ENCODE peak calls at places on chromosomes 2 and 18, in four cellular contexts. P, W, M and D are unnamed samples.

GRCh38 chr2:224042191-224042696 is 3.2 kb upstream of the SERPINE2 start:
- DNase-seq in P (no peak), W (no peak), M (no peak), D (no peak)

GRCh38 chr2:19244460-19245363 is 113.7 kb downstream of the OSR1 start:
- DNase-seq in M (no peak), W (no peak), P (no peak), D (no peak)

GRCh38 chr2:39483530-39483929 is 46.4 kb upstream of the MAP4K3 start:
- DNase-seq in W (no peak), P (no peak), M (no peak), D (no peak)

GRCh38 chr2:85997016-85997970 is 108.4 kb downstream of the POLR1A start:
- DNase-seq in P (peak; percentile 46), M (no peak), W (no peak), D (no peak)

GRCh38 chr2:104570259-104570658 is 283.7 kb upstream of the POU3F3 start:
- DNase-seq in P (no peak), M (no peak), W (no peak), D (no peak)

GRCh38 chr18:54762386-54762785 is 65.9 kb upstream of the RAB27B start:
- DNase-seq in M (no peak), W (no peak), P (no peak), D (no peak)

GRCh38 chr2:190972846-190973245 is 41.1 kb downstream of the STAT1 start:
- DNase-seq in P (no peak), M (no peak), W (no peak), D (no peak)

GRCh38 chr2:191539068-191539467 is 138.9 kb upstream of the NABP1 start:
- DNase-seq in P (peak; percentile 10), W (no peak), M (no peak), D (peak; percentile 21)

GRCh38 chr2:14524803-14525080 is 107.8 kb upstream of the LRATD1 start:
- DNase-seq in M (no peak), W (no peak), P (no peak), D (no peak)

GRCh38 chr2:100137318-100137717 is 5.1 kb downstream of the AFF3 start:
- DNase-seq in P (no peak), M (no peak), W (no peak), D (no peak)

GRCh38 chr2:175807031-175807873 is 194.8 kb downstream of the LNPK start:
- DNase-seq in M (no peak), W (no peak), P (no peak), D (peak; percentile 70)

GRCh38 chr2:105590780-105591660 is 153.7 kb upstream of the NCK2 start:
- DNase-seq in P (no peak), W (no peak), M (no peak), D (no peak)

GRCh38 chr18:36441872-36442271 is 144.4 kb downstream of the FHOD3 start:
- DNase-seq in W (no peak), P (no peak), M (no peak), D (no peak)

GRCh38 chr18:12726774-12727550 is 24.1 kb downstream of the PSMG2 start:
- DNase-seq in W (peak; percentile 65), P (peak; percentile 57), M (no peak), D (peak; percentile 61)

GRCh38 chr2:25401307-25402021 is 59.7 kb upstream of the DNMT3A start:
- DNase-seq in M (no peak), W (no peak), P (no peak), D (no peak)

GRCh38 chr2:7309567-7309966 is 392.4 kb downstream of the RNF144A start:
- DNase-seq in P (no peak), M (no peak), W (no peak), D (no peak)

GRCh38 chr2:58571181-58571852 is 330.2 kb upstream of the FANCL start:
- DNase-seq in M (peak; percentile 7), W (peak; percentile 50), P (peak; percentile 53), D (peak; percentile 67)

DNA sequence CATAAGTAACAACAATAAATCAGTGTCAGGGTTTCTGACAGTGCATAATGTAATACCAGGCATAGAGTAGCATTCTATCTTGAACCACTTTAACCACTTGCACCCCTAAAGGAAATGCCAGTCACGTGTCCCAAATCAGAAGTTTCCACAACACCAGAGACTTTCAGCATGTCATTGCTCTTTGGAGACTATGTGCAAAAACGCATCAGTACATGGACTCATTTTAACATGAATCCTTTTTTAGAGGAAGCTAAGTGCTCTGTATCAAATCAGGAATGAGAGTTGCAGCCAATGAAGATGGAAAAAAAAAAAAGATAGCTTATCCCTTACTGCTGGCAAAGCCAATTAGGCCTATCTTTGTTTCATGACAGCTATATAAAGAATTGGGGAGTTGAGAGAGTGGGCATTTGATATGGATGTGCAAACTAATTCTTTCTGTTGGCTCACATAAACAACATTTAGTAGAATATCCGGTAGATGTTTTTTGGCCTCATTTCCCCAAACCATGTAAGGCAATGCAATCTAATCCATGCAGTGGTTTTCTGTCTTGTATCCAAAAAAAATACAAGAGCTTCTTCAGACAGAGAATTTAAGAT is 353.1 kb downstream of the IRS1 start:
- DNase-seq in W (no peak), P (no peak), M (no peak), D (no peak)
- TF ChIP-seq TARDBP in W (no peak), P (no peak), M (no peak), D (no peak)

DNA sequence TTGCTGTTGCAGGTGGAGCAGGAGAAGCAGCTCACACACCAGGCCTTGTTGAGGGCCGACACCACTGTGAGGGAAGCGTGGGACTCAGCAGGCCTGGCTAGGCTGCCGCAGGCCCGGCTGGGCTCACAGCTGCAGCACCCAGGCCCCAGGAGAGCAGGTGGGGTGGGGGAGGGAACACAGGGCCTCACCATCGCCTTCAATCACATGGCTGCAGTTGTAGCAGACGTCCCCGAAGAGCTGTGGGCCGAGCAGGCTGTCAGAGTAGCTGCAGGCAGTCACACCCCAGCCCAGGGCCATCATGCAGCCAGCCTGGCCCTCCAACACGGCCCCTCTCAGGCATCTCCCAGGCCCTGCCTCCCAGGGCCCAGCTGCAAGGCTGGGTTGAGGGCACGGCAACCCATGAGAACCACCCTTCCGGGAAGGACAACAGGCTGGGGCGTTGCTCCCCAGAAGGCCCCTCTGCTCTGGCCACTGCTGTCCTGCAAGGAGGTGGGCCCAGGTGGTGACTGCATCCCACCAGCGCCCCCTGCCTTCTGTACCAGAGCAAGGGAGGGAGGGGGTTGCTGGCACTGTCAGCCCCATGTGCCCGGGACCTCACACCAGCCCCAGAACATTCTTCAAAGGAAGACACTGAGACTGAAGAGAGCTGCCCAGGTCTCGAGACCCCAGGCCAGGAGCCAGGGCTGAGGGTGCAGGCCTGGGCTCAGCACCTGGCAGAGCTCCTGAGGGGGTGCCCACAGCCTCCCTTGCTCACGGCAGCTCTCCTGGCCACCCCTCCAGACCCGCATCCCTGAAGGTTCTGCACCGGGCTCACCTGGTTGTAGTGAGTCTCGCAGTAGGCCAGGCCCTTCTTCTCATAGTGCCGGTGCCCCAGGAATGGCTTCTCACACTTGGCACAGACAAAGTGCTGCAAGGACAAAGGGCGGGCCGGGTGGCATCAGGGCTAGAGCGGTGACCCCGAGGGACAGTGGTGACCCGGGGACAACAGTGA is 5.6 kb upstream of the GPR17 start:
- DNase-seq in P (peak; percentile 45), W (peak; percentile 44), M (no peak), D (peak; percentile 22)
- TF ChIP-seq FOXK2 in P (no peak), W (no peak), M (no peak), D (no peak)

GRCh38 chr2:233674995-233675394 is 3.3 kb downstream of the UGT1A9 start:
- DNase-seq in W (no peak), M (no peak), P (no peak), D (peak; percentile 18)

GRCh38 chr2:233681534-233682099 is at the start of gene UGT1A7:
- DNase-seq in W (no peak), M (no peak), P (no peak), D (no peak)

GRCh38 chr2:233674314-233674713 is 2.6 kb downstream of the UGT1A9 start:
- DNase-seq in P (no peak), W (no peak), M (no peak), D (no peak)

GRCh38 chr2:233676046-233676445 is 4.3 kb downstream of the UGT1A9 start:
- DNase-seq in P (no peak), M (no peak), W (no peak), D (no peak)

GRCh38 chr2:233679176-233679575 is 2.5 kb upstream of the UGT1A7 start:
- DNase-seq in P (no peak), M (no peak), W (no peak), D (no peak)
- TF ChIP-seq FOXM1 in P (no peak), M (no peak), W (no peak), D (no peak)

DNA sequence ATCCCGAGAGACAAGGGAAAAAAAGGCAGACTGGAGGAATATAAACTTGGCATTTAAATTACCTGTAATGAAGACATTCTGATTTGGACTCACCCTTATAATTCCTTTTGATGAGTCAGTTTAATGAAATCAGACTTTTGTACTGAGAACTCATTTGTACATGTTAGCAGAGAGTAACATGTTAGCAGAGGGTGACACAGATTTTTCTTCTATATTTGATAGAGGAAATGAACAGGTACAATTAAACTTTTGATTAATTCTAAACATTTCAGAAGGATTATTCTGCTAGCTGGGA is 74.7 kb upstream of the RIOK3 start:
- DNase-seq in P (no peak), W (no peak), M (no peak), D (no peak)
- TF ChIP-seq TARDBP in P (no peak), W (no peak), M (no peak), D (no peak)

GRCh38 chr18:70322928-70323327 is 34.1 kb downstream of the SOCS6 start:
- DNase-seq in P (no peak), M (no peak), W (peak; percentile 54), D (no peak)
- TF ChIP-seq FOXK2 in P (no peak), M (no peak), W (no peak), D (no peak)

GRCh38 chr2:96832751-96833507 is 10.9 kb downstream of the ANKRD23 start:
- DNase-seq in W (no peak), M (no peak), P (no peak), D (no peak)
- TF ChIP-seq FOXM1 in W (no peak), M (no peak), P (no peak), D (no peak)

GRCh38 chr2:230865324-230865765 is 603 bp downstream of the ITM2C start:
- DNase-seq in P (peak; percentile 52), W (no peak), M (no peak), D (no peak)
- TF ChIP-seq TARDBP in P (no peak), W (no peak), M (no peak), D (no peak)

GRCh38 chr2:46392561-46393351 is 86.6 kb upstream of the TMEM247 start:
- DNase-seq in P (no peak), W (no peak), M (no peak), D (no peak)
- TF ChIP-seq FOXK2 in P (no peak), W (no peak), M (no peak), D (no peak)

GRCh38 chr2:197128897-197129296 is 181.7 kb downstream of the ANKRD44 start:
- DNase-seq in M (no peak), W (no peak), P (no peak), D (no peak)

GRCh38 chr2:197130318-197130717 is 180.3 kb downstream of the ANKRD44 start:
- DNase-seq in M (peak; percentile 77), P (no peak), W (no peak), D (no peak)

GRCh38 chr2:197134206-197134605 is 176.4 kb downstream of the ANKRD44 start:
- DNase-seq in W (peak; percentile 22), M (no peak), P (no peak), D (no peak)

GRCh38 chr2:197128126-197128525 is 182.5 kb downstream of the ANKRD44 start:
- DNase-seq in P (no peak), W (no peak), M (no peak), D (no peak)

DNA sequence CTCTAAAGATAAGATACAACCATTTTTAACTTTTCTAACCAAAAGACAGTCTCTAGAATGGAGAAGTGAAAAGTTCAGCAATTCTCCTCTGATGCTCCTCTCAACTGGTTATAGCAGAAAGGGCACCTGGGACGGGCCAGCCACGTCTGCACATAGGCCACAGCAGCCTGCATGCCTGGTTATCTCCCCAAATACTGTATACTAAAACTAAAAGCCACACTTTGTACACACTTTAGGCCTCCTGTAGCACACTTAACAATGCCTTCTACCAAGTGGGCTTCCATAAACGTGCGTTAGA is 179.1 kb downstream of the ANKRD44 start:
- DNase-seq in W (no peak), M (no peak), P (no peak), D (no peak)
- TF ChIP-seq FOXM1 in W (no peak), M (no peak), P (no peak), D (no peak)